ENCODE peak calls at places on chromosomes 4 and X, in eight cellular contexts. W, M, U, J, E, X, C and D are unnamed samples.
A peak's percentile ranks its signal among the peaks of the same experiment; 100 is the strongest.

GRCh38 chrX:24498181-24498580 is 33.1 kb downstream of the PDK3 start:
- DNase-seq in W (peak; percentile 53), M (no peak), U (peak; percentile 22), J (peak; percentile 8), E (no peak), X (no peak), C (no peak), D (peak; percentile 52)

GRCh38 chrX:40647307-40648197 is at the start of gene CXorf38:
- DNase-seq in W (peak; percentile 98), M (peak; percentile 91), U (peak; percentile 96), J (peak; percentile 87), E (peak; percentile 36), X (peak; percentile 96), C (peak; percentile 74), D (peak; percentile 92)

GRCh38 chrX:128754130-128754529 is 701.9 kb upstream of the ACTRT1 start:
- DNase-seq in W (peak; percentile 71), M (peak; percentile 69), U (no peak), J (no peak), E (no peak), X (no peak), C (no peak), D (no peak)

GRCh38 chr4:62881901-62882300 is 1527.3 kb downstream of the TECRL start:
- DNase-seq in W (no peak), M (no peak), U (no peak), J (no peak), E (no peak), X (no peak), C (no peak), D (no peak)

GRCh38 chr4:152246659-152247058 is 289.2 kb downstream of the FBXW7 start:
- DNase-seq in W (no peak), M (peak; percentile 42), U (no peak), J (no peak), E (no peak), X (no peak), C (no peak), D (no peak)

GRCh38 chr4:6476893-6477292 is 4.5 kb upstream of the PPP2R2C start:
- DNase-seq in W (no peak), M (no peak), U (no peak), J (no peak), E (no peak), X (no peak), C (no peak), D (no peak)

GRCh38 chr4:91596683-91597082 is 707.1 kb upstream of the GRID2 start:
- DNase-seq in W (no peak), M (no peak), U (no peak), J (no peak), E (no peak), X (no peak), C (no peak), D (no peak)

GRCh38 chr4:108433832-108434231 is 186.5 kb upstream of the RPL34 start:
- DNase-seq in W (no peak), M (no peak), U (no peak), J (no peak), E (no peak), X (peak; percentile 3), C (no peak), D (no peak)

GRCh38 chrX:71941771-71942170 is 31.1 kb downstream of the NHSL2 start:
- DNase-seq in W (no peak), M (no peak), U (peak; percentile 15), J (no peak), E (no peak), X (no peak), C (peak; percentile 25), D (no peak)

GRCh38 chr4:133711817-133712216 is 489.8 kb downstream of the PABPC4L start:
- DNase-seq in W (no peak), M (no peak), U (no peak), J (no peak), E (no peak), X (no peak), C (peak; percentile 92), D (no peak)

GRCh38 chr4:173424899-173425805 is 26.2 kb upstream of the SCRG1 start:
- DNase-seq in W (no peak), M (no peak), U (no peak), J (no peak), E (no peak), X (no peak), C (peak; percentile 25), D (no peak)

GRCh38 chr4:6887591-6888371 is 21.8 kb upstream of the TBC1D14 start:
- DNase-seq in W (no peak), M (no peak), U (peak; percentile 9), J (no peak), E (no peak), X (no peak), C (no peak), D (no peak)

GRCh38 chr4:2714918-2715317 is 41.2 kb downstream of the TNIP2 start:
- DNase-seq in W (no peak), M (no peak), U (no peak), J (no peak), E (no peak), X (no peak), C (no peak), D (no peak)